ENCODE peak calls at places on chromosomes 3 and 15, in four cellular contexts. A is HepG2, Z is K562, P is GM12878. D is an unnamed sample.

GRCh38 chr3:52848617-52849016 is 13.8 kb upstream of the MUSTN1 start:
- DNase-seq in A (no peak), Z (peak; percentile 15), P (no peak), D (no peak)

GRCh38 chr15:71275098-71275497 is 159.8 kb downstream of the THSD4 start:
- DNase-seq in A (no peak), Z (no peak), P (no peak), D (no peak)

GRCh38 chr15:72172796-72173195 is 24.8 kb downstream of the GRAMD2A start:
- DNase-seq in A (no peak), Z (no peak), P (no peak), D (no peak)

GRCh38 chr3:170689218-170689874 is 103.5 kb upstream of the SLC7A14 start:
- DNase-seq in A (no peak), Z (no peak), P (no peak), D (no peak)

GRCh38 chr3:125443923-125444322 is 68.8 kb upstream of the ZNF148 start:
- DNase-seq in A (no peak), Z (no peak), P (no peak), D (no peak)

GRCh38 chr15:47983533-47983932 is 137.3 kb upstream of the SLC24A5 start:
- DNase-seq in A (no peak), Z (no peak), P (no peak), D (no peak)

GRCh38 chr3:16528581-16528993 is 15.1 kb upstream of the RFTN1 start:
- DNase-seq in A (no peak), Z (no peak), P (no peak), D (no peak)

GRCh38 chr15:74283366-74283765 is 47.2 kb downstream of the CCDC33 start:
- DNase-seq in A (no peak), Z (no peak), P (no peak), D (no peak)

GRCh38 chr3:81699921-81700320 is 61.5 kb downstream of the GBE1 start:
- DNase-seq in A (no peak), Z (no peak), P (no peak), D (no peak)

GRCh38 chr15:66721501-66721937 is 19.5 kb downstream of the SMAD6 start:
- DNase-seq in A (no peak), Z (peak; percentile 72), P (no peak), D (no peak)

GRCh38 chr3:13123765-13124164 is 50.5 kb upstream of the IQSEC1 start:
- DNase-seq in A (no peak), Z (no peak), P (no peak), D (no peak)

GRCh38 chr3:42516443-42516842 is 14.0 kb downstream of the VIPR1 start:
- DNase-seq in A (no peak), Z (no peak), P (no peak), D (no peak)

GRCh38 chr3:127485396-127486170 is 105.0 kb downstream of the TPRA1 start:
- DNase-seq in A (no peak), Z (no peak), P (no peak), D (no peak)

GRCh38 chr3:44069276-44069675 is 172.4 kb upstream of the TOPAZ1 start:
- DNase-seq in A (no peak), Z (no peak), P (no peak), D (no peak)

GRCh38 chr3:41148446-41148845 is 50.9 kb upstream of the CTNNB1 start:
- DNase-seq in A (no peak), Z (no peak), P (no peak), D (peak; percentile 35)

GRCh38 chr3:5016218-5017161 is 37.3 kb downstream of the BHLHE40 start:
- DNase-seq in A (peak; percentile 86), Z (peak; percentile 90), P (no peak), D (no peak)

GRCh38 chr3:18189651-18190050 is 235.5 kb downstream of the SATB1 start:
- DNase-seq in A (no peak), Z (no peak), P (no peak), D (no peak)

GRCh38 chr3:38334656-38335055 is 11.9 kb upstream of the XYLB start:
- DNase-seq in A (no peak), Z (no peak), P (no peak), D (no peak)

GRCh38 chr3:62601238-62601856 is 228.0 kb upstream of the FEZF2 start:
- DNase-seq in A (no peak), Z (no peak), P (no peak), D (no peak)

GRCh38 chr3:100420885-100421284 is 19.5 kb downstream of the LNP1 start:
- DNase-seq in A (no peak), Z (no peak), P (no peak), D (no peak)

GRCh38 chr3:132981746-132982145 is 56.4 kb upstream of the TMEM108 start:
- DNase-seq in A (no peak), Z (no peak), P (no peak), D (no peak)

GRCh38 chr15:52261498-52262242 is 33.9 kb downstream of the MYO5C start:
- DNase-seq in A (no peak), Z (no peak), P (peak; percentile 86), D (peak; percentile 55)

GRCh38 chr3:124834723-124835718 is 52.1 kb downstream of the ITGB5 start:
- DNase-seq in A (peak; percentile 99), Z (peak; percentile 21), P (peak; percentile 90), D (no peak)

GRCh38 chr3:62142280-62142679 is 231.1 kb downstream of the FEZF2 start:
- DNase-seq in A (no peak), Z (no peak), P (no peak), D (no peak)

GRCh38 chr15:68668926-68669600 is 90.3 kb downstream of the CORO2B start:
- DNase-seq in A (no peak), Z (no peak), P (no peak), D (no peak)

GRCh38 chr15:68666812-68667450 is 88.1 kb downstream of the CORO2B start:
- DNase-seq in A (no peak), Z (no peak), P (no peak), D (no peak)

GRCh38 chr15:68672251-68672650 is 93.5 kb downstream of the CORO2B start:
- DNase-seq in A (no peak), Z (no peak), P (no peak), D (no peak)

GRCh38 chr15:68666120-68666811 is 87.5 kb downstream of the CORO2B start:
- DNase-seq in A (no peak), Z (no peak), P (no peak), D (no peak)

GRCh38 chr15:68667800-68668625 is 89.2 kb downstream of the CORO2B start:
- DNase-seq in A (no peak), Z (no peak), P (no peak), D (no peak)
- TF ChIP-seq FOXK2 in A (no peak), Z (no peak), P (no peak), D (no peak)

GRCh38 chr15:92393994-92394326 is 279 bp downstream of the ST8SIA2 start:
- DNase-seq in A (no peak), Z (no peak), P (no peak), D (no peak)

GRCh38 chr15:92394327-92395175 is 870 bp downstream of the ST8SIA2 start:
- DNase-seq in A (no peak), Z (no peak), P (no peak), D (no peak)

GRCh38 chr15:92392462-92392861 is 1.2 kb upstream of the ST8SIA2 start:
- DNase-seq in A (no peak), Z (no peak), P (no peak), D (no peak)

GRCh38 chr15:92392966-92393286 is 755 bp upstream of the ST8SIA2 start:
- DNase-seq in A (no peak), Z (no peak), P (no peak), D (no peak)

DNA sequence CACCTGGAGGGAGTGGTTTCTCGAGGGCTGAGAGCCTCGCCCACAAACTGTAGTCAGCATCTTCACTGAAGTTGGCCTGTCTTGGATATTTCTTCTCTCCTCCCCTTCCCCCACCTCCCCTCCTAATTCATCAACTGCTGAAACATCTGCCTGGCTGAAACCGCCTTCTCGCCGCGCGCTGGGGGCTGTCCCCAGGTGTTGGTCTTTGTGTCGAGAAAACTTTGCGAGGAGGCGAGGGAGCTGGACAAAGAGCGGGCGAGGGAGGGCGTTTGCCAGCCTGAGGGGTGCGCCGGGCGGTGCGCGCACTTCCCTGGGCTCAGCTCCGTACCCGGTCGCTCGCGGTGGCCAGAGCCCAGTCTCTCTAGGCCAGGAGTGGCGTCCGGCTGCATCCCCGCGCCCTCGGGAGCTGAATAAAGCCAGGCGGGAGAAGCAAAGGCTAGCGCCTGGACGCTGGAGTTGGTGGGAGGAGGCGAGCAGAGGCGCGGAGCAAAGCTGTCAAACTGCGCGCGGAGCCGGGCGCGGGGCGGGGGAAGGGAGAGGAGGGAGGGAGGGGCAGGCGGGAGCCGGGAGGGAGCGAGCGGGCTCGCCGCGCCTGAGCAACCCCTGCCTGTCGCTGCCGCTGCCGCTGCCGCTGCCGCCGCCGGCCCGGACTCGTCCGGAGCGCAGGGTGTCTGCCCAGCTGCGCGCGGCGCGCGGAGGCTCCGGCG is at the start of gene ST8SIA2:
- DNase-seq in A (no peak), Z (no peak), P (no peak), D (peak; percentile 71)
- TF ChIP-seq FOXK2 in A (no peak), Z (no peak), P (no peak), D (no peak)

GRCh38 chr3:105801397-105801796 is 67.4 kb downstream of the CBLB start:
- DNase-seq in A (no peak), Z (no peak), P (peak; percentile 33), D (no peak)
- TF ChIP-seq FOXK2 in A (no peak), Z (no peak), P (no peak), D (no peak)

GRCh38 chr15:63497642-63498100 is 6.7 kb upstream of the USP3 start:
- DNase-seq in A (no peak), Z (no peak), P (no peak), D (no peak)
- TF ChIP-seq FOXK2 in A (no peak), Z (no peak), P (no peak), D (no peak)

D was measured in HEK293T.